ENCODE peak calls at places on chromosomes 2 and 18, in nine cellular contexts. N is HAP-1; M is pancreas; Q is BJ; G is gastrocnemius medialis; T is GM23338; U is aorta; V is effector memory CD4-positive, alpha-beta T cell; C is heart left ventricle. Y is an unnamed sample.

GRCh38 chr18:9475643-9476580 is 599 bp downstream of the RALBP1 start:
- DNase-seq in U (no peak), M (no peak), G (peak), T (peak), V (peak), Q (no peak), N (peak), C (no peak), Y (peak)

GRCh38 chr18:79400091-79400590 is 4.4 kb downstream of the NFATC1 start:
- DNase-seq in Q (no peak), V (peak), C (peak), N (no peak), G (peak), T (no peak), U (peak), M (peak), Y (peak)

GRCh38 chr18:2997846-2998599 is 14.9 kb downstream of the LPIN2 start:
- DNase-seq in Q (no peak), U (no peak), G (no peak), M (no peak), C (no peak), N (no peak), V (no peak), T (no peak), Y (no peak)

GRCh38 chr18:11985532-11985931 is 4.2 kb downstream of the IMPA2 start:
- DNase-seq in G (no peak), T (no peak), Q (no peak), U (no peak), V (no peak), M (no peak), N (no peak), C (no peak), Y (no peak)

GRCh38 chr2:96353032-96353561 is 17.5 kb downstream of the NCAPH start:
- DNase-seq in N (no peak), C (peak), V (no peak), U (peak), M (no peak), Q (no peak), T (no peak), G (peak), Y (no peak)

GRCh38 chr2:72140621-72140960 is 7.1 kb downstream of the CYP26B1 start:
- DNase-seq in U (no peak), T (no peak), M (no peak), C (peak), Q (no peak), N (no peak), G (no peak), V (no peak), Y (no peak)

GRCh38 chr2:105404736-105405135 is 5.9 kb upstream of the FHL2 start:
- DNase-seq in N (no peak), T (no peak), V (no peak), Q (no peak), G (no peak), C (no peak), U (no peak), M (no peak), Y (no peak)

GRCh38 chr18:50982802-50983179 is 15.0 kb downstream of the ELAC1 start:
- DNase-seq in V (no peak), Q (no peak), G (no peak), T (peak), N (no peak), M (no peak), C (no peak), U (no peak), Y (no peak)

GRCh38 chr18:11108956-11109355 is 40.4 kb downstream of the PIEZO2 start:
- DNase-seq in M (no peak), U (no peak), T (no peak), N (no peak), Q (no peak), V (no peak), C (no peak), G (no peak), Y (no peak)

GRCh38 chr18:55243852-55244251 is 284.6 kb upstream of the CCDC68 start:
- DNase-seq in Q (no peak), T (no peak), C (no peak), M (no peak), U (no peak), V (no peak), N (no peak), G (no peak), Y (no peak)

GRCh38 chr2:65369980-65370379 is 62.4 kb downstream of the SPRED2 start:
- DNase-seq in Q (no peak), G (no peak), T (no peak), V (no peak), C (no peak), N (no peak), U (no peak), M (no peak), Y (no peak)

GRCh38 chr2:104969564-104969963 is 68.3 kb upstream of the MRPS9 start:
- DNase-seq in U (no peak), V (no peak), G (no peak), N (no peak), M (no peak), T (peak), Q (no peak), C (no peak), Y (peak)

GRCh38 chr2:210303498-210303897 is 11.5 kb downstream of the MYL1 start:
- DNase-seq in G (no peak), V (no peak), U (no peak), C (no peak), M (no peak), N (no peak), T (no peak), Q (no peak), Y (no peak)

GRCh38 chr2:239201531-239201876 is 199.3 kb downstream of the HDAC4 start:
- DNase-seq in T (no peak), C (no peak), N (no peak), V (no peak), M (no peak), U (peak), Q (no peak), G (peak), Y (no peak)

GRCh38 chr2:136248242-136248641 is 130.3 kb upstream of the CXCR4 start:
- DNase-seq in N (no peak), G (no peak), V (no peak), T (no peak), M (no peak), Q (no peak), C (no peak), U (no peak), Y (no peak)

GRCh38 chr2:201649442-201649841 is 6.1 kb upstream of the TMEM237 start:
- DNase-seq in U (no peak), G (no peak), V (no peak), N (no peak), C (no peak), M (no peak), T (no peak), Q (no peak), Y (no peak)

GRCh38 chr2:124652099-124652498 is 627.0 kb downstream of the CNTNAP5 start:
- DNase-seq in N (no peak), G (no peak), T (no peak), M (no peak), V (no peak), U (no peak), Q (no peak), C (no peak), Y (no peak)

GRCh38 chr2:230777681-230778080 is 65.0 kb downstream of the CAB39 start:
- DNase-seq in G (no peak), V (no peak), Q (no peak), T (no peak), U (no peak), M (no peak), C (no peak), N (no peak), Y (no peak)

GRCh38 chr2:39523308-39524044 is 86.4 kb upstream of the MAP4K3 start:
- DNase-seq in M (no peak), Q (peak), U (no peak), V (no peak), G (peak), C (no peak), N (peak), T (no peak), Y (no peak)

GRCh38 chr18:74116628-74117554 is 30.7 kb downstream of the FBXO15 start:
- DNase-seq in Q (no peak), G (no peak), T (peak), M (no peak), V (no peak), N (peak), U (no peak), C (no peak), Y (peak)

GRCh38 chr2:27776097-27776496 is 4.6 kb downstream of the MRPL33 start:
- DNase-seq in Q (no peak), V (no peak), C (no peak), T (no peak), G (peak), M (no peak), N (no peak), U (no peak), Y (no peak)

GRCh38 chr18:23311346-23312103 is 141.6 kb upstream of the RIOK3 start:
- DNase-seq in N (no peak), G (no peak), U (peak), T (no peak), M (no peak), C (no peak), Q (no peak), V (no peak), Y (no peak)

GRCh38 chr2:86480105-86480504 is 38.9 kb downstream of the KDM3A start:
- DNase-seq in M (no peak), Q (no peak), V (no peak), C (peak), U (peak), N (no peak), G (no peak), T (no peak), Y (no peak)

GRCh38 chr18:55421612-55422381 is 166.2 kb downstream of the TCF4 start:
- DNase-seq in V (no peak), G (peak), M (no peak), Q (no peak), U (no peak), T (no peak), C (no peak), N (no peak), Y (peak)

GRCh38 chr2:234493117-234493516 is 3.8 kb downstream of the ARL4C start:
- DNase-seq in V (no peak), C (no peak), Q (no peak), N (no peak), T (no peak), U (no peak), G (no peak), M (no peak), Y (no peak)

GRCh38 chr2:45992746-45993475 is 304.3 kb upstream of the EPAS1 start:
- DNase-seq in M (no peak), N (no peak), V (no peak), C (no peak), G (no peak), U (no peak), Q (no peak), T (no peak), Y (no peak)

GRCh38 chr18:62716679-62717058 is 1.3 kb downstream of the PHLPP1 start:
- DNase-seq in T (peak), N (peak), U (peak), M (peak), G (no peak), Q (no peak), C (peak), V (peak), Y (peak)

GRCh38 chr18:32289480-32290075 is 99.7 kb downstream of the MEP1B start:
- DNase-seq in T (peak), G (no peak), N (peak), Q (no peak), V (no peak), C (no peak), M (peak), U (no peak), Y (peak)

GRCh38 chr18:48622911-48623431 is 84.1 kb downstream of the CTIF start:
- DNase-seq in N (no peak), G (no peak), T (peak), C (no peak), Q (no peak), M (no peak), U (peak), V (no peak), Y (peak)

GRCh38 chr2:25330273-25330672 is 11.5 kb downstream of the DNMT3A start:
- DNase-seq in T (no peak), N (no peak), Q (no peak), V (no peak), M (no peak), G (no peak), C (peak), U (peak), Y (no peak)

GRCh38 chr2:44275915-44276279 is 617 bp downstream of the SLC3A1 start:
- DNase-seq in U (no peak), V (no peak), N (no peak), G (no peak), T (no peak), Q (no peak), M (no peak), C (no peak), Y (no peak)

GRCh38 chr2:235709969-235710879 is 216.4 kb downstream of the AGAP1 start:
- DNase-seq in C (no peak), N (no peak), V (no peak), U (no peak), M (no peak), Q (no peak), G (no peak), T (no peak), Y (no peak)

GRCh38 chr2:47657886-47658577 is 124.9 kb upstream of the MSH6 start:
- DNase-seq in M (no peak), G (no peak), U (no peak), T (no peak), C (no peak), Q (no peak), V (no peak), N (no peak), Y (peak)

DNA sequence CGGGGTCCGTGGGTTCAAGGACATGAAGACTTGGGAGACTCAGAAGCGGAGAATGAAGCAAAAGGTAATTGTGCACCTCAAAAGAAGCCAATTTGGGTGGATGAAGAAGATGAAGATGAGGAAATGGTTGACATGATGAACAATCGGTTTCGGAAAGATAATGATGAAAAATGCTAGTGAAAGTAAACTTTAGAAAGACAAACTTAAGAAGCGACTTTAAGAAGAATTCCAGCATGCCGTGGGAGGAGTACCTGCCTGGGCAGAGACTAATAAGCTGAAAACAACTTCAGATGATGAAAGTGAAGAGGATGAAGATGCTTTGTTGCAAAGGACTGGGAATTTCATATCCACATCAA is 43.5 kb downstream of the PSTPIP2 start:
- DNase-seq in Q (no peak), T (no peak), G (no peak), M (no peak), N (no peak), V (no peak), C (no peak), U (no peak), Y (no peak)
- H3K4me3 ChIP-seq in Q (peak), T (peak), G (peak), M (peak), N (no peak), V (peak), C (peak), U (peak), Y (no peak)

GRCh38 chr18:14106906-14107305 is 25.3 kb downstream of the ZNF519 start:
- DNase-seq in C (no peak), G (no peak), U (no peak), T (no peak), Q (no peak), M (no peak), N (no peak), V (no peak), Y (no peak)
- H3K4me3 ChIP-seq in C (no peak), G (no peak), U (no peak), T (no peak), Q (no peak), M (no peak), N (no peak), V (no peak), Y (no peak)

GRCh38 chr2:223612501-223612900 is 10.3 kb upstream of the SCG2 start:
- DNase-seq in M (no peak), N (no peak), U (no peak), Q (no peak), T (no peak), C (no peak), V (no peak), G (no peak), Y (no peak)
- H3K4me3 ChIP-seq in M (no peak), N (peak), U (no peak), Q (peak), T (peak), C (peak), V (no peak), G (peak), Y (no peak)

GRCh38 chr2:222239091-222239490 is 59.7 kb downstream of the PAX3 start:
- DNase-seq in G (no peak), M (no peak), U (no peak), V (no peak), C (no peak), N (no peak), Q (no peak), T (peak), Y (no peak)
- H3K4me3 ChIP-seq in G (no peak), M (no peak), U (no peak), V (no peak), C (no peak), N (no peak), Q (no peak), T (no peak), Y (no peak)

DNA sequence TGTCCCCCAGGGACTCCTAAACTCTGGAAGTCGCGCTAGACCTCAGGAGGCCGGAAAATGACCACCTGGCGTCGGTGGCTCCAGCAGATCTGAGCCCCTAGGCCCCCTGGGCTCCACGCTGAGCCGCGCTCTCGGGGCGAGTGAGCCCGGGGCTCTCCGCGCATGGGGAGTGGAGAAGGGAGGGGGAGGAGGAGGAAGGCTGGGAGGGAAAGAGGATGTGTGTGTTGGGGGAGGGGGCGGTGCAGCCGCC is 898 bp upstream of the DLX1 start:
- DNase-seq in C (no peak), Q (no peak), N (no peak), T (no peak), V (no peak), M (no peak), G (no peak), U (no peak), Y (no peak)
- H3K4me3 ChIP-seq in C (peak), Q (peak), N (peak), T (peak), V (peak), M (peak), G (peak), U (no peak), Y (peak)

GRCh38 chr2:238168196-238168815 is 9.5 kb downstream of the ERFE start:
- DNase-seq in Q (no peak), N (no peak), C (no peak), U (peak), G (no peak), T (no peak), V (no peak), M (no peak), Y (no peak)

GRCh38 chr2:238167761-238168160 is 9.0 kb downstream of the ERFE start:
- DNase-seq in U (peak), M (no peak), C (no peak), V (no peak), Q (no peak), G (no peak), T (no peak), N (no peak), Y (no peak)

GRCh38 chr2:238169708-238170251 is 11.0 kb downstream of the ERFE start:
- DNase-seq in M (no peak), Q (peak), G (no peak), U (no peak), V (no peak), C (no peak), N (no peak), T (no peak), Y (peak)

GRCh38 chr2:238170386-238171071 is 11.8 kb downstream of the ERFE start:
- DNase-seq in M (no peak), V (no peak), Q (no peak), U (no peak), N (no peak), C (no peak), T (no peak), G (no peak), Y (no peak)

GRCh38 chr2:238169021-238169707 is 10.4 kb downstream of the ERFE start:
- DNase-seq in Q (peak), G (no peak), C (no peak), U (peak), M (peak), N (no peak), V (no peak), T (no peak), Y (no peak)
- H3K4me3 ChIP-seq in Q (no peak), G (no peak), C (no peak), U (no peak), M (no peak), N (no peak), V (no peak), T (no peak), Y (no peak)

DNA sequence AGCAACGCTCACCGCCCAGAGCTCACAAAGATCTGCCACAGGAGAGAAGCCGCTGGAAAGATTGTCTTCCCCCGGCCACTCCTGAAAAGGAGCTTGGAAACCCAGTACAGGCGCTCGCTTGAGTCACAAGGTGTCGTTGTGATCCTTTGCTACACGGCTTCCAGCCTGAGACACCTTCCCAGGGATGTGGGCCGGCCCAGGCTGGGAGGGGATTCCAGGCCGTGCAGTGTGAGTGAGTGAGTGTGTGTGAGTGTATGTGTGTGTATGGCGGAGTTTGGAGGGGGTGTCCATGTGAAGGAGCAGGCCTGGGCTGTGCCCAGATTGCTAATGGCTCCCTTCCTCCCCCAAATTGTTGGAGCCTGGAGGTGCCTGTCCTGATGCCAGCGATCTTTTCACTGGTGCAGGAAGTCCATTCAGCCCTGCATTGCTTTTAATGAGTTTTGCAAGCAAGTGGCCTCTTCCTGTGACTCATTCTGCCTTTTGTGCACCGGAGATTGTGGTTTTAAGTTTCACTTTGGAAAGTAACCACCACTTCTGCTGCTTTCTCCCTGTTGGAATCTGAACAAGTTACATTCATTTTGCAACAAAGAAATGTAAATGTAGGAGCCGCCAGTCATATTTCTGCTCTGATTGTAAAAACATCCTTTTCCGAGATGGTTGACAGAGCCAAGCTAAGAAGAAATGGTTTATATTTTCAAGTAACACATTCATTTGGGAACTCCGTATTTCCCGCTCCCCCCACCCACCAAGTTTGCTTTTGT is 83.7 kb downstream of the LPIN1 start:
- DNase-seq in N (peak), V (peak), Q (peak), U (peak), M (peak), G (peak), T (peak), C (peak), Y (peak)
- H3K4me3 ChIP-seq in N (no peak), V (peak), Q (no peak), U (peak), M (peak), G (no peak), T (peak), C (peak), Y (peak)

Y was measured in OCI-LY7.